ENCODE peak calls at places on chromosomes 5 and 9, in nine cellular contexts. F, P, O, Y, W, H, E, N and D are unnamed samples.

GRCh38 chr9:112945620-112946208 is 55.0 kb upstream of the SLC46A2 start:
- DNase-seq in F (no peak), P (no peak), O (peak), Y (no peak), W (no peak), H (no peak), E (no peak), N (no peak), D (no peak)

GRCh38 chr5:173197375-173197891 is 37.6 kb downstream of the NKX2-5 start:
- DNase-seq in F (peak), P (no peak), O (no peak), Y (no peak), W (no peak), H (no peak), E (no peak), N (no peak), D (no peak)

GRCh38 chr9:92745881-92746280 is 18.8 kb downstream of the BICD2 start:
- DNase-seq in F (no peak), P (no peak), O (no peak), Y (no peak), W (no peak), H (no peak), E (no peak), N (no peak), D (no peak)

GRCh38 chr5:77850536-77851228 is 74.5 kb upstream of the TBCA start:
- DNase-seq in F (no peak), P (no peak), O (peak), Y (no peak), W (no peak), H (no peak), E (no peak), N (no peak), D (no peak)

GRCh38 chr5:52840286-52841050 is 52.8 kb downstream of the ITGA1 start:
- DNase-seq in F (peak), P (peak), O (no peak), Y (no peak), W (no peak), H (no peak), E (no peak), N (no peak), D (no peak)

GRCh38 chr5:112594060-112594850 is 143.4 kb upstream of the APC start:
- DNase-seq in F (no peak), P (no peak), O (no peak), Y (no peak), W (no peak), H (no peak), E (no peak), N (no peak), D (no peak)

GRCh38 chr9:133144142-133144886 is 19.4 kb downstream of the GBGT1 start:
- DNase-seq in F (peak), P (peak), O (peak), Y (peak), W (peak), H (peak), E (no peak), N (peak), D (peak)

GRCh38 chr9:129669141-129669718 is 3.8 kb downstream of the PRRX2 start:
- DNase-seq in F (no peak), P (peak), O (no peak), Y (no peak), W (no peak), H (peak), E (no peak), N (no peak), D (peak)

GRCh38 chr5:117638581-117638980 is 1064.0 kb upstream of the SEMA6A start:
- DNase-seq in F (no peak), P (no peak), O (no peak), Y (no peak), W (no peak), H (no peak), E (no peak), N (peak), D (no peak)

GRCh38 chr5:147809830-147810666 is 21.4 kb downstream of the SPINK1 start:
- DNase-seq in F (no peak), P (no peak), O (no peak), Y (no peak), W (no peak), H (no peak), E (no peak), N (peak), D (no peak)

GRCh38 chr5:72543365-72543764 is 36.2 kb upstream of the ZNF366 start:
- DNase-seq in F (no peak), P (peak), O (no peak), Y (no peak), W (no peak), H (no peak), E (no peak), N (no peak), D (no peak)

GRCh38 chr5:175814676-175815075 is 56.7 kb upstream of the CPLX2 start:
- DNase-seq in F (no peak), P (peak), O (no peak), Y (no peak), W (no peak), H (no peak), E (no peak), N (no peak), D (no peak)

GRCh38 chr9:89278997-89279739 is 31.8 kb upstream of the CKS2 start:
- DNase-seq in F (peak), P (peak), O (no peak), Y (no peak), W (no peak), H (no peak), E (no peak), N (peak), D (no peak)
- H3K27ac ChIP-seq in F (no peak), P (no peak), O (no peak), Y (no peak), W (no peak), H (no peak), E (no peak), N (no peak), D (no peak)

GRCh38 chr5:131539251-131539650 is 95.8 kb downstream of the RAPGEF6 start:
- DNase-seq in F (no peak), P (no peak), O (no peak), Y (no peak), W (no peak), H (no peak), E (no peak), N (no peak), D (no peak)
- H3K27ac ChIP-seq in F (no peak), P (no peak), O (no peak), Y (no peak), W (no peak), H (no peak), E (no peak), N (no peak), D (no peak)

GRCh38 chr9:33943389-33943788 is 105.3 kb downstream of the UBAP2 start:
- DNase-seq in F (no peak), P (no peak), O (no peak), Y (no peak), W (no peak), H (no peak), E (no peak), N (no peak), D (no peak)

GRCh38 chr9:33946779-33947535 is 101.7 kb downstream of the UBAP2 start:
- DNase-seq in F (no peak), P (peak), O (no peak), Y (no peak), W (no peak), H (no peak), E (no peak), N (no peak), D (no peak)

GRCh38 chr9:33939924-33940874 is 108.5 kb downstream of the UBAP2 start:
- DNase-seq in F (no peak), P (no peak), O (no peak), Y (no peak), W (no peak), H (no peak), E (no peak), N (no peak), D (no peak)

GRCh38 chr9:33942471-33943083 is 106.1 kb downstream of the UBAP2 start:
- DNase-seq in F (no peak), P (peak), O (no peak), Y (no peak), W (no peak), H (no peak), E (no peak), N (no peak), D (no peak)
- H3K27ac ChIP-seq in F (no peak), P (peak), O (no peak), Y (no peak), W (no peak), H (no peak), E (no peak), N (no peak), D (no peak)

GRCh38 chr5:33008751-33009418 is 297.8 kb downstream of the NPR3 start:
- DNase-seq in F (no peak), P (no peak), O (peak), Y (no peak), W (no peak), H (no peak), E (no peak), N (no peak), D (no peak)
- H3K27ac ChIP-seq in F (no peak), P (no peak), O (peak), Y (no peak), W (no peak), H (no peak), E (no peak), N (no peak), D (no peak)

DNA sequence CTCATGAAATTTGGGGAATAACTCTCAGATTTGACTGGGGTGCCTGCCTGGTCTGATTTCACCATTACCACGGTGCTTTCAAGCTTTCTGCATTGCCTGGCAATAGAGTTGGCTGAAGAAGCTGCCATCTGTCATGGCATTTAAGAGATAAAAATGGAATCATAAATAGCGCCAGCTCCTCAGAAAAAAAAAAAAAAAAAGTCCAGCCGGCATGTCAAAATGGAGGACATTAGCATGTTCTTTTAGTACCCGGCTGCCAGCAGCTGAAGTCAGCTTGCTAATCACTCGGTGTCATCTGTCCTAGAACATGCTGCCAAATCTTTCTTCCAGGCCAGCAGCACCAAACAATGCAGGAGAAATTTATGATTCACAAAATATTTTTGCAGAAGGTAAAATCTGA is 57.7 kb upstream of the CER1 start:
- DNase-seq in F (no peak), P (no peak), O (no peak), Y (no peak), W (no peak), H (no peak), E (no peak), N (no peak), D (no peak)
- H3K27ac ChIP-seq in F (no peak), P (no peak), O (no peak), Y (no peak), W (no peak), H (no peak), E (no peak), N (no peak), D (no peak)

GRCh38 chr5:138927539-138927938 is 52.4 kb upstream of the LRRTM2 start:
- DNase-seq in F (no peak), P (no peak), O (no peak), Y (no peak), W (no peak), H (no peak), E (no peak), N (no peak), D (no peak)
- H3K27ac ChIP-seq in F (peak), P (no peak), O (no peak), Y (peak), W (no peak), H (no peak), E (no peak), N (no peak), D (peak)